ENCODE peak calls at places on chromosome 1, in five cellular contexts. M is cardiac muscle cell, D is tibial artery, Z is heart right ventricle, L is upper lobe of right lung. S is an unnamed sample.

GRCh38 chr1:160993544-160993943 is 27.4 kb downstream of the F11R start:
- DNase-seq in Z (no peak), D (no peak), M (peak; percentile 92), L (no peak), S (no peak)

GRCh38 chr1:143665606-143666005 is 306.2 kb downstream of the FAM72C start:
- DNase-seq in M (no peak), Z (no peak), L (no peak), D (no peak), S (no peak)

GRCh38 chr1:159594581-159594980 is 7.0 kb downstream of the APCS start:
- DNase-seq in D (no peak), Z (no peak), M (peak; percentile 21), L (no peak), S (no peak)

GRCh38 chr1:75097686-75098085 is 36.5 kb upstream of the LHX8 start:
- DNase-seq in Z (no peak), M (no peak), D (no peak), L (no peak), S (no peak)

GRCh38 chr1:185244015-185244747 is 72.9 kb downstream of the IVNS1ABP start:
- DNase-seq in Z (no peak), M (peak; percentile 54), L (no peak), D (no peak), S (no peak)

GRCh38 chr1:12230549-12231275 is 882 bp downstream of the VPS13D start:
- DNase-seq in D (peak; percentile 34), Z (peak; percentile 64), L (peak; percentile 89), M (peak; percentile 35), S (no peak)

GRCh38 chr1:24157921-24158481 is 15.1 kb upstream of the IL22RA1 start:
- DNase-seq in L (no peak), Z (no peak), D (no peak), M (peak; percentile 17), S (no peak)

GRCh38 chr1:201602413-201603265 is 63.7 kb downstream of the NAV1 start:
- DNase-seq in D (no peak), L (no peak), M (peak; percentile 83), Z (no peak), S (no peak)

GRCh38 chr1:235553063-235553675 is 48.9 kb upstream of the B3GALNT2 start:
- DNase-seq in Z (no peak), M (no peak), L (no peak), D (no peak), S (no peak)

GRCh38 chr1:24596401-24596880 is 40.6 kb downstream of the NCMAP start:
- DNase-seq in D (no peak), L (no peak), Z (no peak), M (no peak), S (no peak)

GRCh38 chr1:206557636-206558473 is 50.5 kb downstream of the RASSF5 start:
- DNase-seq in Z (no peak), L (no peak), D (no peak), M (no peak), S (no peak)

GRCh38 chr1:24720152-24720551 is 25.1 kb upstream of the CLIC4 start:
- DNase-seq in L (peak; percentile 77), M (peak; percentile 97), D (peak; percentile 94), Z (peak; percentile 87), S (no peak)

GRCh38 chr1:167648252-167648849 is 18.3 kb downstream of the RCSD1 start:
- DNase-seq in Z (no peak), L (no peak), D (no peak), M (no peak), S (no peak)

GRCh38 chr1:154784924-154785531 is 85.1 kb downstream of the KCNN3 start:
- DNase-seq in M (peak; percentile 14), D (no peak), Z (no peak), L (no peak), S (no peak)

GRCh38 chr1:34985063-34985770 is at the start of gene TMEM35B:
- DNase-seq in M (peak; percentile 66), L (peak; percentile 88), Z (peak; percentile 80), D (peak; percentile 52), S (peak; percentile 92)
- TF ChIP-seq CTCF in M (peak; percentile 5), L (no peak), Z (peak; percentile 9), D (no peak), S (peak; percentile 27)

GRCh38 chr1:156591432-156592157 is at the start of gene NAXE:
- DNase-seq in D (peak; percentile 55), Z (peak; percentile 73), L (peak; percentile 89), M (peak; percentile 64), S (no peak)
- TF ChIP-seq CTCF in D (no peak), Z (no peak), L (no peak), M (no peak), S (peak; percentile 22)

GRCh38 chr1:233240839-233241682 is 54.5 kb downstream of the PCNX2 start:
- DNase-seq in L (peak; percentile 77), Z (peak; percentile 54), D (peak; percentile 54), M (peak; percentile 75), S (no peak)

GRCh38 chr1:233241782-233242181 is 53.7 kb downstream of the PCNX2 start:
- DNase-seq in Z (no peak), L (no peak), M (no peak), D (no peak), S (no peak)

GRCh38 chr1:233237623-233238022 is 57.9 kb downstream of the PCNX2 start:
- DNase-seq in D (no peak), M (no peak), L (no peak), Z (no peak), S (no peak)

GRCh38 chr1:233240367-233240766 is 55.2 kb downstream of the PCNX2 start:
- DNase-seq in L (no peak), Z (no peak), M (no peak), D (no peak), S (no peak)

DNA sequence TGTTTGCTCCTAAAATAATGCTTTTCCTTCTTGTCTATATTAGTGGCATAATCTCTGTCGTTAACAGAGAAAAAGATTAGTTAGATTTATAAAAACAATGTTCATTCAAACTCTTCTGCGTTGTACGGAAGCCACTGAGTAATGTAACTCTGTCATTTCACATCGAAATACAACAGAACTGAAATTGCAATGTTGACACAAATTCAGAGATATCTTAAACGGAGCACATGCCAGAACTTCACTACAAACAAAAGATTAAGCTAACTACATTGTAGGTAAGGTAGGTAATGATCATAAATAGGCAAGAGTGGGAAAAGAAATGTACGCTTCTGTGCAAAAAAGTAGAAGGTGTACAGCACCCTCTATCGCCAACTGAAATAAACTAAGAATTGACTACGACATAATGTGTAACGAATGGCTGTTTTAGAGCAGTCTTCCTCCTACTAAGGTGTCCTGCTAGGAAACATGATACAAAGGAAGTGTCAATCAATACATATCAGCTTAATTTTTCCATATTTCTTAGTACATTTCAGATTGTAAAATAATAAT is 56.6 kb downstream of the PCNX2 start:
- DNase-seq in Z (no peak), M (peak; percentile 46), L (no peak), D (no peak), S (no peak)
- TF ChIP-seq CTCF in Z (peak; percentile 27), M (peak; percentile 34), L (no peak), D (no peak), S (peak; percentile 65)

DNA sequence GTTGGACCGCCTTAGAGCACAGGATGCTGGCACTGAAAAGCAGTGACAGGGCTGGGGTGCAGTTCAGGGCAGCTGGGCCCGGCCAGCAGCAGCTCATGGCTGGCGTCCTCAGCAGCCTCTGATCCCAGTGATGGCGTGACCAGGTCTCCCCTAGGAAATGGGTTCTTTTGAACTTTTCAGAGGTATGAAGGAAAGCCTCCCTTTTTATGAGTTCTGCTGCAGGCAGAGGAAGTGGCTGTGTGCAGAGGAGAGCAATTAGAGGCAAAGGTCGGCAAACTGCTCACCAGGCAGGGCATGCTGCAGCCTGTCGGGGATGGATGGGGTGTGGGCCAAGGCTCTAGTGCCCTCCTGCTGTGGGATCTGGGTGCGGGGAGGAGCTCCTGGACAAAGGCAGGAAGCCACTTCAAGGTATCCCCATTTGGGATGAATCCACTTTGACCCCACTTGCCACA is 45.6 kb upstream of the RAB4A start:
- DNase-seq in M (no peak), L (no peak), D (no peak), Z (no peak), S (no peak)
- TF ChIP-seq CTCF in M (no peak), L (no peak), D (no peak), Z (no peak), S (no peak)

S was measured in chondrocyte.